ENCODE peak calls at places on chromosomes 6 and 20, in five cellular contexts. One of them, this sample, is unnamed.

GRCh38 chr20:44618318-44618731 is 33.2 kb downstream of the ADA start:
- DNase-seq in NCI-H2029 treated with DMSO at 0.1 percent for 48 hours: no peak
- DNase-seq in nephron progenitor cell: no peak
- DNase-seq in posterior vena cava: peak
- DNase-seq in CD8-positive, alpha-beta memory T cell: peak
- DNase-seq in this sample: no peak

GRCh38 chr6:69594405-69594804 is 202.4 kb downstream of the LMBRD1 start:
- DNase-seq in posterior vena cava: no peak
- DNase-seq in CD8-positive, alpha-beta memory T cell: no peak
- DNase-seq in nephron progenitor cell: no peak
- DNase-seq in NCI-H2029 treated with DMSO at 0.1 percent for 48 hours: no peak
- DNase-seq in this sample: no peak

GRCh38 chr20:63894358-63895201 is at the start of gene DNAJC5:
- DNase-seq in NCI-H2029 treated with DMSO at 0.1 percent for 48 hours: peak
- DNase-seq in nephron progenitor cell: peak
- DNase-seq in posterior vena cava: peak
- DNase-seq in CD8-positive, alpha-beta memory T cell: peak
- DNase-seq in this sample: peak

GRCh38 chr20:60653111-60653845 is 598.8 kb upstream of the CDH4 start:
- DNase-seq in nephron progenitor cell: no peak
- DNase-seq in NCI-H2029 treated with DMSO at 0.1 percent for 48 hours: no peak
- DNase-seq in posterior vena cava: no peak
- DNase-seq in CD8-positive, alpha-beta memory T cell: no peak
- DNase-seq in this sample: no peak

GRCh38 chr6:77986380-77987034 is 333.7 kb downstream of the MEI4 start:
- DNase-seq in CD8-positive, alpha-beta memory T cell: no peak
- DNase-seq in NCI-H2029 treated with DMSO at 0.1 percent for 48 hours: no peak
- DNase-seq in posterior vena cava: no peak
- DNase-seq in nephron progenitor cell: no peak
- DNase-seq in this sample: no peak

GRCh38 chr6:64330694-64331309 is 695.2 kb downstream of the PHF3 start:
- DNase-seq in NCI-H2029 treated with DMSO at 0.1 percent for 48 hours: no peak
- DNase-seq in posterior vena cava: peak
- DNase-seq in CD8-positive, alpha-beta memory T cell: no peak
- DNase-seq in nephron progenitor cell: peak
- DNase-seq in this sample: peak

GRCh38 chr6:7138921-7139358 is 31.2 kb downstream of the RREB1 start:
- DNase-seq in posterior vena cava: no peak
- DNase-seq in nephron progenitor cell: no peak
- DNase-seq in NCI-H2029 treated with DMSO at 0.1 percent for 48 hours: peak
- DNase-seq in CD8-positive, alpha-beta memory T cell: no peak
- DNase-seq in this sample: no peak

GRCh38 chr6:139135578-139136545 is 982 bp downstream of the HECA start:
- DNase-seq in NCI-H2029 treated with DMSO at 0.1 percent for 48 hours: no peak
- DNase-seq in nephron progenitor cell: peak
- DNase-seq in posterior vena cava: peak
- DNase-seq in CD8-positive, alpha-beta memory T cell: peak
- DNase-seq in this sample: no peak

GRCh38 chr6:33748851-33749250 is 2.1 kb upstream of the IP6K3 start:
- DNase-seq in posterior vena cava: no peak
- DNase-seq in NCI-H2029 treated with DMSO at 0.1 percent for 48 hours: no peak
- DNase-seq in CD8-positive, alpha-beta memory T cell: no peak
- DNase-seq in nephron progenitor cell: no peak
- DNase-seq in this sample: no peak

GRCh38 chr20:63273635-63274380 is 1.2 kb downstream of the ARFGAP1 start:
- DNase-seq in CD8-positive, alpha-beta memory T cell: no peak
- DNase-seq in posterior vena cava: no peak
- DNase-seq in NCI-H2029 treated with DMSO at 0.1 percent for 48 hours: no peak
- DNase-seq in nephron progenitor cell: no peak
- DNase-seq in this sample: no peak

GRCh38 chr6:165574770-165575549 is 88.1 kb downstream of the PDE10A start:
- DNase-seq in NCI-H2029 treated with DMSO at 0.1 percent for 48 hours: no peak
- DNase-seq in nephron progenitor cell: no peak
- DNase-seq in CD8-positive, alpha-beta memory T cell: no peak
- DNase-seq in posterior vena cava: no peak
- DNase-seq in this sample: no peak

GRCh38 chr6:89353118-89353556 is 615 bp upstream of the UBE2J1 start:
- DNase-seq in posterior vena cava: no peak
- DNase-seq in nephron progenitor cell: no peak
- DNase-seq in CD8-positive, alpha-beta memory T cell: no peak
- DNase-seq in NCI-H2029 treated with DMSO at 0.1 percent for 48 hours: no peak
- DNase-seq in this sample: no peak

GRCh38 chr6:36927691-36928546 is 26.6 kb upstream of the PI16 start:
- DNase-seq in nephron progenitor cell: no peak
- DNase-seq in posterior vena cava: no peak
- DNase-seq in NCI-H2029 treated with DMSO at 0.1 percent for 48 hours: no peak
- DNase-seq in CD8-positive, alpha-beta memory T cell: no peak
- DNase-seq in this sample: no peak

GRCh38 chr6:133277895-133278545 is 36.9 kb downstream of the EYA4 start:
- DNase-seq in nephron progenitor cell: no peak
- DNase-seq in CD8-positive, alpha-beta memory T cell: no peak
- DNase-seq in NCI-H2029 treated with DMSO at 0.1 percent for 48 hours: no peak
- DNase-seq in posterior vena cava: no peak
- DNase-seq in this sample: no peak

GRCh38 chr20:32325706-32326506 is 32.2 kb upstream of the ASXL1 start:
- DNase-seq in NCI-H2029 treated with DMSO at 0.1 percent for 48 hours: peak
- DNase-seq in CD8-positive, alpha-beta memory T cell: no peak
- DNase-seq in nephron progenitor cell: no peak
- DNase-seq in posterior vena cava: no peak
- DNase-seq in this sample: no peak

GRCh38 chr6:10801224-10801848 is 37.0 kb downstream of the MAK start:
- DNase-seq in posterior vena cava: no peak
- DNase-seq in nephron progenitor cell: peak
- DNase-seq in CD8-positive, alpha-beta memory T cell: peak
- DNase-seq in NCI-H2029 treated with DMSO at 0.1 percent for 48 hours: peak
- DNase-seq in this sample: peak

GRCh38 chr20:45174434-45175364 is at the start of gene PI3:
- DNase-seq in NCI-H2029 treated with DMSO at 0.1 percent for 48 hours: no peak
- DNase-seq in posterior vena cava: no peak
- DNase-seq in CD8-positive, alpha-beta memory T cell: no peak
- DNase-seq in nephron progenitor cell: no peak
- DNase-seq in this sample: no peak

GRCh38 chr20:63322146-63322922 is 29.3 kb downstream of the COL20A1 start:
- DNase-seq in CD8-positive, alpha-beta memory T cell: peak
- DNase-seq in nephron progenitor cell: no peak
- DNase-seq in posterior vena cava: peak
- DNase-seq in NCI-H2029 treated with DMSO at 0.1 percent for 48 hours: no peak
- DNase-seq in this sample: no peak

GRCh38 chr6:160041608-160042007 is 72.7 kb downstream of the IGF2R start:
- DNase-seq in CD8-positive, alpha-beta memory T cell: no peak
- DNase-seq in NCI-H2029 treated with DMSO at 0.1 percent for 48 hours: peak
- DNase-seq in posterior vena cava: peak
- DNase-seq in nephron progenitor cell: no peak
- DNase-seq in this sample: no peak

GRCh38 chr6:163804991-163805390 is 390.5 kb downstream of the QKI start:
- DNase-seq in nephron progenitor cell: no peak
- DNase-seq in posterior vena cava: no peak
- DNase-seq in CD8-positive, alpha-beta memory T cell: no peak
- DNase-seq in NCI-H2029 treated with DMSO at 0.1 percent for 48 hours: no peak
- DNase-seq in this sample: no peak

GRCh38 chr6:129686941-129687627 is 22.9 kb downstream of the ARHGAP18 start:
- DNase-seq in posterior vena cava: no peak
- DNase-seq in nephron progenitor cell: no peak
- DNase-seq in CD8-positive, alpha-beta memory T cell: peak
- DNase-seq in NCI-H2029 treated with DMSO at 0.1 percent for 48 hours: no peak
- DNase-seq in this sample: no peak

GRCh38 chr6:114142256-114142655 is 171.3 kb upstream of the HDAC2 start:
- DNase-seq in NCI-H2029 treated with DMSO at 0.1 percent for 48 hours: no peak
- DNase-seq in posterior vena cava: no peak
- DNase-seq in CD8-positive, alpha-beta memory T cell: no peak
- DNase-seq in nephron progenitor cell: no peak
- DNase-seq in this sample: no peak

GRCh38 chr20:23050847-23051627 is 1.6 kb upstream of the THBD start:
- DNase-seq in posterior vena cava: peak
- DNase-seq in nephron progenitor cell: peak
- DNase-seq in CD8-positive, alpha-beta memory T cell: no peak
- DNase-seq in NCI-H2029 treated with DMSO at 0.1 percent for 48 hours: no peak
- DNase-seq in this sample: no peak

GRCh38 chr6:167392631-167393301 is 67.9 kb downstream of the TTLL2 start:
- DNase-seq in nephron progenitor cell: no peak
- DNase-seq in CD8-positive, alpha-beta memory T cell: no peak
- DNase-seq in NCI-H2029 treated with DMSO at 0.1 percent for 48 hours: no peak
- DNase-seq in posterior vena cava: no peak
- DNase-seq in this sample: no peak

GRCh38 chr6:113449051-113449450 is 408.1 kb upstream of the MARCKS start:
- DNase-seq in posterior vena cava: no peak
- DNase-seq in CD8-positive, alpha-beta memory T cell: no peak
- DNase-seq in NCI-H2029 treated with DMSO at 0.1 percent for 48 hours: no peak
- DNase-seq in nephron progenitor cell: no peak
- DNase-seq in this sample: no peak

GRCh38 chr6:109139109-109139508 is 43.8 kb downstream of the CEP57L1 start:
- DNase-seq in CD8-positive, alpha-beta memory T cell: no peak
- DNase-seq in posterior vena cava: no peak
- DNase-seq in nephron progenitor cell: no peak
- DNase-seq in NCI-H2029 treated with DMSO at 0.1 percent for 48 hours: no peak
- DNase-seq in this sample: no peak

GRCh38 chr6:141548969-141549368 is 583.8 kb upstream of the GJE1 start:
- DNase-seq in CD8-positive, alpha-beta memory T cell: no peak
- DNase-seq in nephron progenitor cell: no peak
- DNase-seq in NCI-H2029 treated with DMSO at 0.1 percent for 48 hours: no peak
- DNase-seq in posterior vena cava: no peak
- DNase-seq in this sample: no peak

GRCh38 chr20:62131560-62132320 is 9.5 kb downstream of the LSM14B start:
- DNase-seq in NCI-H2029 treated with DMSO at 0.1 percent for 48 hours: no peak
- DNase-seq in posterior vena cava: no peak
- DNase-seq in CD8-positive, alpha-beta memory T cell: no peak
- DNase-seq in nephron progenitor cell: no peak
- DNase-seq in this sample: no peak

GRCh38 chr6:105087571-105088211 is 92.1 kb downstream of the POPDC3 start:
- DNase-seq in nephron progenitor cell: no peak
- DNase-seq in posterior vena cava: no peak
- DNase-seq in NCI-H2029 treated with DMSO at 0.1 percent for 48 hours: peak
- DNase-seq in CD8-positive, alpha-beta memory T cell: no peak
- DNase-seq in this sample: peak

GRCh38 chr6:82006027-82006738 is 241.4 kb downstream of the IBTK start:
- DNase-seq in posterior vena cava: no peak
- DNase-seq in NCI-H2029 treated with DMSO at 0.1 percent for 48 hours: peak
- DNase-seq in nephron progenitor cell: no peak
- DNase-seq in CD8-positive, alpha-beta memory T cell: no peak
- DNase-seq in this sample: no peak

GRCh38 chr6:25017932-25018581 is 82.3 kb upstream of the RIPOR2 start:
- DNase-seq in posterior vena cava: peak
- DNase-seq in nephron progenitor cell: peak
- DNase-seq in NCI-H2029 treated with DMSO at 0.1 percent for 48 hours: peak
- DNase-seq in CD8-positive, alpha-beta memory T cell: peak
- DNase-seq in this sample: peak

GRCh38 chr20:4787069-4787468 is 65.4 kb downstream of the PRND start:
- DNase-seq in nephron progenitor cell: no peak
- DNase-seq in CD8-positive, alpha-beta memory T cell: no peak
- DNase-seq in posterior vena cava: peak
- DNase-seq in NCI-H2029 treated with DMSO at 0.1 percent for 48 hours: no peak
- DNase-seq in this sample: no peak

GRCh38 chr20:50848341-50848808 is 53.5 kb downstream of the BCAS4 start:
- DNase-seq in NCI-H2029 treated with DMSO at 0.1 percent for 48 hours: no peak
- DNase-seq in posterior vena cava: no peak
- DNase-seq in CD8-positive, alpha-beta memory T cell: no peak
- DNase-seq in nephron progenitor cell: no peak
- DNase-seq in this sample: no peak

GRCh38 chr6:158150701-158151100 is 17.4 kb downstream of the SERAC1 start:
- DNase-seq in NCI-H2029 treated with DMSO at 0.1 percent for 48 hours: no peak
- DNase-seq in nephron progenitor cell: no peak
- DNase-seq in CD8-positive, alpha-beta memory T cell: no peak
- DNase-seq in posterior vena cava: no peak
- DNase-seq in this sample: no peak

GRCh38 chr20:49846206-49846807 is 33.7 kb downstream of the SLC9A8 start:
- DNase-seq in posterior vena cava: no peak
- DNase-seq in NCI-H2029 treated with DMSO at 0.1 percent for 48 hours: peak
- DNase-seq in nephron progenitor cell: peak
- DNase-seq in CD8-positive, alpha-beta memory T cell: no peak
- DNase-seq in this sample: no peak

GRCh38 chr20:22490287-22491187 is 93.8 kb downstream of the FOXA2 start:
- DNase-seq in nephron progenitor cell: peak
- DNase-seq in CD8-positive, alpha-beta memory T cell: no peak
- DNase-seq in NCI-H2029 treated with DMSO at 0.1 percent for 48 hours: peak
- DNase-seq in posterior vena cava: no peak
- DNase-seq in this sample: no peak

GRCh38 chr20:15643713-15644112 is 929.5 kb downstream of the KIF16B start:
- DNase-seq in NCI-H2029 treated with DMSO at 0.1 percent for 48 hours: no peak
- DNase-seq in posterior vena cava: no peak
- DNase-seq in CD8-positive, alpha-beta memory T cell: no peak
- DNase-seq in nephron progenitor cell: no peak
- DNase-seq in this sample: no peak

GRCh38 chr6:110769923-110770322 is 45.3 kb downstream of the CDK19 start:
- DNase-seq in NCI-H2029 treated with DMSO at 0.1 percent for 48 hours: no peak
- DNase-seq in CD8-positive, alpha-beta memory T cell: no peak
- DNase-seq in posterior vena cava: no peak
- DNase-seq in nephron progenitor cell: no peak
- DNase-seq in this sample: no peak

GRCh38 chr6:128899651-128900050 is 16.7 kb downstream of the LAMA2 start:
- DNase-seq in nephron progenitor cell: no peak
- DNase-seq in NCI-H2029 treated with DMSO at 0.1 percent for 48 hours: no peak
- DNase-seq in CD8-positive, alpha-beta memory T cell: no peak
- DNase-seq in posterior vena cava: no peak
- DNase-seq in this sample: no peak

This sample was measured in GM12864.